ENCODE peak calls at places on chromosome 22, in seven cellular contexts. One of them, this sample, is unnamed.

GRCh38 chr22:44365832-44366231 is 53.1 kb upstream of the SHISAL1 start:
- DNase-seq in cardiac fibroblast: no peak
- DNase-seq in heart right ventricle: no peak
- DNase-seq in A549: no peak
- DNase-seq in esophagus muscularis mucosa: no peak
- DNase-seq in bronchial epithelial cell: no peak
- DNase-seq in pancreas: no peak
- DNase-seq in this sample: no peak

GRCh38 chr22:22748297-22748743 is 103.9 kb downstream of the GGTLC2 start:
- DNase-seq in cardiac fibroblast: peak
- DNase-seq in heart right ventricle: peak
- DNase-seq in A549: no peak
- DNase-seq in esophagus muscularis mucosa: no peak
- DNase-seq in bronchial epithelial cell: peak
- DNase-seq in pancreas: no peak
- DNase-seq in this sample: peak

GRCh38 chr22:43292633-43293025 is 50.5 kb downstream of the SCUBE1 start:
- DNase-seq in cardiac fibroblast: no peak
- DNase-seq in heart right ventricle: no peak
- DNase-seq in A549: no peak
- DNase-seq in esophagus muscularis mucosa: no peak
- DNase-seq in bronchial epithelial cell: no peak
- DNase-seq in pancreas: no peak
- DNase-seq in this sample: no peak

GRCh38 chr22:47411006-47411405 is 648.6 kb downstream of the TBC1D22A start:
- DNase-seq in cardiac fibroblast: no peak
- DNase-seq in heart right ventricle: no peak
- DNase-seq in A549: no peak
- DNase-seq in esophagus muscularis mucosa: no peak
- DNase-seq in bronchial epithelial cell: no peak
- DNase-seq in pancreas: no peak
- DNase-seq in this sample: no peak

GRCh38 chr22:31393890-31394289 is 5.5 kb upstream of the DRG1 start:
- DNase-seq in cardiac fibroblast: no peak
- DNase-seq in heart right ventricle: no peak
- DNase-seq in A549: no peak
- DNase-seq in esophagus muscularis mucosa: no peak
- DNase-seq in bronchial epithelial cell: no peak
- DNase-seq in pancreas: no peak
- DNase-seq in this sample: no peak

GRCh38 chr22:29225422-29226090 is 19.9 kb downstream of the EMID1 start:
- DNase-seq in cardiac fibroblast: peak
- DNase-seq in heart right ventricle: peak
- DNase-seq in A549: no peak
- DNase-seq in esophagus muscularis mucosa: no peak
- DNase-seq in bronchial epithelial cell: no peak
- DNase-seq in pancreas: no peak
- DNase-seq in this sample: peak

GRCh38 chr22:27462190-27462589 is 339.4 kb downstream of the MN1 start:
- DNase-seq in cardiac fibroblast: no peak
- DNase-seq in heart right ventricle: no peak
- DNase-seq in A549: no peak
- DNase-seq in esophagus muscularis mucosa: no peak
- DNase-seq in bronchial epithelial cell: no peak
- DNase-seq in pancreas: no peak
- DNase-seq in this sample: no peak

GRCh38 chr22:17847360-17848078 is 73.2 kb upstream of the BID start:
- DNase-seq in cardiac fibroblast: no peak
- DNase-seq in heart right ventricle: no peak
- DNase-seq in A549: no peak
- DNase-seq in esophagus muscularis mucosa: no peak
- DNase-seq in bronchial epithelial cell: peak
- DNase-seq in pancreas: no peak
- DNase-seq in this sample: no peak

GRCh38 chr22:30325065-30325720 is 1.5 kb downstream of the TBC1D10A start:
- DNase-seq in cardiac fibroblast: peak
- DNase-seq in heart right ventricle: peak
- DNase-seq in A549: peak
- DNase-seq in esophagus muscularis mucosa: no peak
- DNase-seq in bronchial epithelial cell: peak
- DNase-seq in pancreas: no peak
- DNase-seq in this sample: peak

GRCh38 chr22:33480118-33480517 is 421.9 kb upstream of the SYN3 start:
- DNase-seq in cardiac fibroblast: no peak
- DNase-seq in heart right ventricle: no peak
- DNase-seq in A549: no peak
- DNase-seq in esophagus muscularis mucosa: no peak
- DNase-seq in bronchial epithelial cell: no peak
- DNase-seq in pancreas: no peak
- DNase-seq in this sample: no peak

GRCh38 chr22:20862540-20862939 is 3.7 kb downstream of the SNAP29 start:
- DNase-seq in cardiac fibroblast: no peak
- DNase-seq in heart right ventricle: no peak
- DNase-seq in A549: no peak
- DNase-seq in esophagus muscularis mucosa: no peak
- DNase-seq in bronchial epithelial cell: no peak
- DNase-seq in pancreas: no peak
- DNase-seq in this sample: no peak

GRCh38 chr22:46701262-46701661 is 36.8 kb downstream of the CERK start:
- DNase-seq in cardiac fibroblast: no peak
- DNase-seq in heart right ventricle: no peak
- DNase-seq in A549: no peak
- DNase-seq in esophagus muscularis mucosa: no peak
- DNase-seq in bronchial epithelial cell: no peak
- DNase-seq in pancreas: no peak
- DNase-seq in this sample: no peak

GRCh38 chr22:23113067-23113846 is 28.5 kb downstream of the RSPH14 start:
- DNase-seq in cardiac fibroblast: peak
- DNase-seq in heart right ventricle: peak
- DNase-seq in A549: no peak
- DNase-seq in esophagus muscularis mucosa: no peak
- DNase-seq in bronchial epithelial cell: no peak
- DNase-seq in pancreas: no peak
- DNase-seq in this sample: peak

GRCh38 chr22:20741634-20742581 is 32.0 kb upstream of the SERPIND1 start:
- DNase-seq in cardiac fibroblast: peak
- DNase-seq in heart right ventricle: no peak
- DNase-seq in A549: peak
- DNase-seq in esophagus muscularis mucosa: no peak
- DNase-seq in bronchial epithelial cell: peak
- DNase-seq in pancreas: no peak
- DNase-seq in this sample: peak

GRCh38 chr22:23591203-23591791 is 11.2 kb upstream of the IGLL1 start:
- DNase-seq in cardiac fibroblast: peak
- DNase-seq in heart right ventricle: peak
- DNase-seq in A549: peak
- DNase-seq in esophagus muscularis mucosa: no peak
- DNase-seq in bronchial epithelial cell: peak
- DNase-seq in pancreas: peak
- DNase-seq in this sample: peak

GRCh38 chr22:44971651-44972362 is 38.0 kb downstream of the PHF21B start:
- DNase-seq in cardiac fibroblast: no peak
- DNase-seq in heart right ventricle: no peak
- DNase-seq in A549: no peak
- DNase-seq in esophagus muscularis mucosa: no peak
- DNase-seq in bronchial epithelial cell: no peak
- DNase-seq in pancreas: no peak
- DNase-seq in this sample: no peak

GRCh38 chr22:20866716-20867115 is 7.9 kb downstream of the SNAP29 start:
- DNase-seq in cardiac fibroblast: no peak
- DNase-seq in heart right ventricle: no peak
- DNase-seq in A549: no peak
- DNase-seq in esophagus muscularis mucosa: no peak
- DNase-seq in bronchial epithelial cell: no peak
- DNase-seq in pancreas: no peak
- DNase-seq in this sample: no peak

GRCh38 chr22:31995046-31995445 is 48.0 kb upstream of the SLC5A1 start:
- DNase-seq in cardiac fibroblast: no peak
- DNase-seq in heart right ventricle: no peak
- DNase-seq in A549: no peak
- DNase-seq in esophagus muscularis mucosa: no peak
- DNase-seq in bronchial epithelial cell: no peak
- DNase-seq in pancreas: no peak
- DNase-seq in this sample: no peak

GRCh38 chr22:29740216-29740615 is 20.4 kb downstream of the CABP7 start:
- DNase-seq in cardiac fibroblast: no peak
- DNase-seq in heart right ventricle: no peak
- DNase-seq in A549: no peak
- DNase-seq in esophagus muscularis mucosa: no peak
- DNase-seq in bronchial epithelial cell: no peak
- DNase-seq in pancreas: no peak
- DNase-seq in this sample: no peak

GRCh38 chr22:31431950-31432349 is 32.5 kb downstream of the DRG1 start:
- DNase-seq in cardiac fibroblast: no peak
- DNase-seq in heart right ventricle: no peak
- DNase-seq in A549: no peak
- DNase-seq in esophagus muscularis mucosa: no peak
- DNase-seq in bronchial epithelial cell: no peak
- DNase-seq in pancreas: no peak
- DNase-seq in this sample: peak

GRCh38 chr22:42281284-42281683 is 10.8 kb upstream of the TCF20 start:
- DNase-seq in cardiac fibroblast: no peak
- DNase-seq in heart right ventricle: no peak
- DNase-seq in A549: no peak
- DNase-seq in esophagus muscularis mucosa: no peak
- DNase-seq in bronchial epithelial cell: no peak
- DNase-seq in pancreas: no peak
- DNase-seq in this sample: no peak

GRCh38 chr22:46293591-46294260 is 2.9 kb upstream of the GTSE1 start:
- DNase-seq in cardiac fibroblast: peak
- DNase-seq in heart right ventricle: no peak
- DNase-seq in A549: no peak
- DNase-seq in esophagus muscularis mucosa: no peak
- DNase-seq in bronchial epithelial cell: no peak
- DNase-seq in pancreas: peak
- DNase-seq in this sample: no peak

GRCh38 chr22:44572414-44573207 is 74.6 kb upstream of the RTL6 start:
- DNase-seq in cardiac fibroblast: no peak
- DNase-seq in heart right ventricle: no peak
- DNase-seq in A549: no peak
- DNase-seq in esophagus muscularis mucosa: no peak
- DNase-seq in bronchial epithelial cell: no peak
- DNase-seq in pancreas: no peak
- DNase-seq in this sample: peak

GRCh38 chr22:32803020-32803758 is 1.7 kb downstream of the TIMP3 start:
- DNase-seq in cardiac fibroblast: peak
- DNase-seq in heart right ventricle: no peak
- DNase-seq in A549: no peak
- DNase-seq in esophagus muscularis mucosa: no peak
- DNase-seq in bronchial epithelial cell: peak
- DNase-seq in pancreas: no peak
- DNase-seq in this sample: no peak

GRCh38 chr22:43562843-43563242 is 151.0 kb downstream of the MPPED1 start:
- DNase-seq in cardiac fibroblast: no peak
- DNase-seq in heart right ventricle: no peak
- DNase-seq in A549: no peak
- DNase-seq in esophagus muscularis mucosa: peak
- DNase-seq in bronchial epithelial cell: no peak
- DNase-seq in pancreas: no peak
- DNase-seq in this sample: no peak

GRCh38 chr22:47782461-47783075 is 1020.1 kb downstream of the TBC1D22A start:
- DNase-seq in cardiac fibroblast: no peak
- DNase-seq in heart right ventricle: no peak
- DNase-seq in A549: no peak
- DNase-seq in esophagus muscularis mucosa: peak
- DNase-seq in bronchial epithelial cell: no peak
- DNase-seq in pancreas: no peak
- DNase-seq in this sample: no peak

GRCh38 chr22:50170453-50171318 is at the start of gene PANX2:
- DNase-seq in cardiac fibroblast: no peak
- DNase-seq in heart right ventricle: no peak
- DNase-seq in A549: no peak
- DNase-seq in esophagus muscularis mucosa: no peak
- DNase-seq in bronchial epithelial cell: no peak
- DNase-seq in pancreas: peak
- DNase-seq in this sample: no peak

DNA sequence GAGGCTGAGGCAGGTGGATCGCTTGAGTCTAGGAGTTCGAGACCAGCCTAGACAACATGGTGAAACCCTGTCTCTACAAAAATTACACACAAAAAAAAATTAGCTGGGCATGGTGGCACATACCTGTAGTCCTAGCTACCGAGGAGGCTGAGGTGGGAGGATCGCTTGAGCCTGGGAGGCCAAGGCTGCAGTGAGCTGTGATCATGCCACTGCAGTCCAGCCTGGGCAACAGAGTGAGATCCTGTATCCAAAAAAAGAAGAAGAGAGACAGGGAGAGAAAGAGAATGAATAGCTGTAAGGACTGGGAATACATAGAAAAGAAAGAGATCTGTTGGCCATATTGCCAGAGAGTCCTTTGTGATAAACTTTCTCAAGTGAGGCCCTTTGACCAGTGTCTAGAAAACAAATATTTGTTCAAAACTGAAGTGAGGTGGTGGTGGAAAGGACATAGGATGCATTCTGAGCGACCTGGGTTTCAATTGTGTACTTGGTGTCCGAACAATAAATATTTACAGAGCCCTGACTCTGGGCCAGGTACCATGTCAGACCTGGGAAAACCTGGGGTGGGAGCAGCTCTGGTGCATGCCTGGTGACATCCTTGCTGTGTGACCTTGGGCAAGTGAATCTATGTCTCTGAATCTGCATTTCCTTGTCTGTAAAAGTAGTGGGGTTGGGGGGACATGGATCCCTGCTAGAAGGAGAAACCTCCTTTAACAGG is 89.6 kb upstream of the CRYBB3 start:
- DNase-seq in cardiac fibroblast: no peak
- DNase-seq in heart right ventricle: no peak
- DNase-seq in A549: no peak
- DNase-seq in esophagus muscularis mucosa: no peak
- DNase-seq in bronchial epithelial cell: no peak
- DNase-seq in pancreas: no peak
- DNase-seq in this sample: no peak
- TF ChIP-seq CTCF in cardiac fibroblast: no peak
- TF ChIP-seq CTCF in heart right ventricle: no peak
- TF ChIP-seq CTCF in A549: no peak
- TF ChIP-seq CTCF in esophagus muscularis mucosa: no peak
- TF ChIP-seq CTCF in bronchial epithelial cell: no peak
- TF ChIP-seq CTCF in pancreas: no peak
- TF ChIP-seq CTCF in this sample: no peak

GRCh38 chr22:35541254-35541748 is 670 bp downstream of the RASD2 start:
- DNase-seq in cardiac fibroblast: no peak
- DNase-seq in heart right ventricle: no peak
- DNase-seq in A549: no peak
- DNase-seq in esophagus muscularis mucosa: no peak
- DNase-seq in bronchial epithelial cell: no peak
- DNase-seq in pancreas: no peak
- DNase-seq in this sample: no peak
- H3K4me3 ChIP-seq in cardiac fibroblast: no peak
- H3K4me3 ChIP-seq in heart right ventricle: peak
- H3K4me3 ChIP-seq in A549: peak
- H3K4me3 ChIP-seq in esophagus muscularis mucosa: peak
- H3K4me3 ChIP-seq in bronchial epithelial cell: peak
- H3K4me3 ChIP-seq in pancreas: peak
- H3K4me3 ChIP-seq in this sample: peak

GRCh38 chr22:35903571-35904331 is 124.9 kb downstream of the RBFOX2 start:
- DNase-seq in cardiac fibroblast: no peak
- DNase-seq in heart right ventricle: no peak
- DNase-seq in A549: no peak
- DNase-seq in esophagus muscularis mucosa: no peak
- DNase-seq in bronchial epithelial cell: no peak
- DNase-seq in pancreas: no peak
- DNase-seq in this sample: no peak
- TF ChIP-seq CTCF in cardiac fibroblast: no peak
- TF ChIP-seq CTCF in heart right ventricle: no peak
- TF ChIP-seq CTCF in A549: no peak
- TF ChIP-seq CTCF in esophagus muscularis mucosa: no peak
- TF ChIP-seq CTCF in bronchial epithelial cell: no peak
- TF ChIP-seq CTCF in pancreas: no peak
- TF ChIP-seq CTCF in this sample: no peak

GRCh38 chr22:40853330-40853729 is 3.1 kb downstream of the ST13 start:
- DNase-seq in cardiac fibroblast: no peak
- DNase-seq in heart right ventricle: no peak
- DNase-seq in A549: no peak
- DNase-seq in esophagus muscularis mucosa: no peak
- DNase-seq in bronchial epithelial cell: no peak
- DNase-seq in pancreas: no peak
- DNase-seq in this sample: no peak
- H3K4me3 ChIP-seq in cardiac fibroblast: no peak
- H3K4me3 ChIP-seq in heart right ventricle: no peak
- H3K4me3 ChIP-seq in A549: no peak
- H3K4me3 ChIP-seq in esophagus muscularis mucosa: no peak
- H3K4me3 ChIP-seq in bronchial epithelial cell: no peak
- H3K4me3 ChIP-seq in pancreas: no peak
- H3K4me3 ChIP-seq in this sample: no peak